ENCODE peak calls at places on chromosomes 7 and 10, in five cellular contexts. One of them, this sample, is unnamed.
A peak's percentile ranks its signal among the peaks of the same experiment; 100 is the strongest.

GRCh38 chr10:102468683-102469082 is 17.3 kb upstream of the C10orf95 start:
- DNase-seq in fibroblast of the conjunctiva: no peak
- DNase-seq in stimulated activated CD4-positive, alpha-beta T cell treated with anti-CD3 and anti-CD28 coated beads, Interleukin-4, amount 100 ng/mL, for 1 hour: no peak
- DNase-seq in NCI-H1105: no peak
- DNase-seq in AG08395: no peak
- DNase-seq in this sample: peak; percentile 55

GRCh38 chr10:75954486-75954885 is 523.1 kb downstream of the LRMDA start:
- DNase-seq in AG08395: no peak
- DNase-seq in stimulated activated CD4-positive, alpha-beta T cell treated with anti-CD3 and anti-CD28 coated beads, Interleukin-4, amount 100 ng/mL, for 1 hour: no peak
- DNase-seq in fibroblast of the conjunctiva: no peak
- DNase-seq in NCI-H1105: no peak
- DNase-seq in this sample: no peak

GRCh38 chr10:2895616-2896196 is 171.6 kb upstream of the PFKP start:
- DNase-seq in AG08395: no peak
- DNase-seq in stimulated activated CD4-positive, alpha-beta T cell treated with anti-CD3 and anti-CD28 coated beads, Interleukin-4, amount 100 ng/mL, for 1 hour: no peak
- DNase-seq in NCI-H1105: no peak
- DNase-seq in fibroblast of the conjunctiva: no peak
- DNase-seq in this sample: no peak

GRCh38 chr10:100103581-100103980 is 21.9 kb upstream of the CPN1 start:
- DNase-seq in fibroblast of the conjunctiva: no peak
- DNase-seq in NCI-H1105: no peak
- DNase-seq in AG08395: no peak
- DNase-seq in stimulated activated CD4-positive, alpha-beta T cell treated with anti-CD3 and anti-CD28 coated beads, Interleukin-4, amount 100 ng/mL, for 1 hour: no peak
- DNase-seq in this sample: no peak

GRCh38 chr7:37635368-37635767 is 48.2 kb upstream of the GPR141 start:
- DNase-seq in stimulated activated CD4-positive, alpha-beta T cell treated with anti-CD3 and anti-CD28 coated beads, Interleukin-4, amount 100 ng/mL, for 1 hour: no peak
- DNase-seq in NCI-H1105: no peak
- DNase-seq in fibroblast of the conjunctiva: no peak
- DNase-seq in AG08395: no peak
- DNase-seq in this sample: no peak

GRCh38 chr7:333399-333776 is 43.4 kb downstream of the FOXL3 start:
- DNase-seq in NCI-H1105: no peak
- DNase-seq in stimulated activated CD4-positive, alpha-beta T cell treated with anti-CD3 and anti-CD28 coated beads, Interleukin-4, amount 100 ng/mL, for 1 hour: no peak
- DNase-seq in fibroblast of the conjunctiva: no peak
- DNase-seq in AG08395: peak; percentile 54
- DNase-seq in this sample: peak; percentile 50

GRCh38 chr7:100198266-100198665 is 20.5 kb downstream of the STAG3 start:
- DNase-seq in stimulated activated CD4-positive, alpha-beta T cell treated with anti-CD3 and anti-CD28 coated beads, Interleukin-4, amount 100 ng/mL, for 1 hour: no peak
- DNase-seq in AG08395: no peak
- DNase-seq in fibroblast of the conjunctiva: no peak
- DNase-seq in NCI-H1105: no peak
- DNase-seq in this sample: no peak

GRCh38 chr10:28280652-28281051 is 22.2 kb downstream of the MPP7 start:
- DNase-seq in stimulated activated CD4-positive, alpha-beta T cell treated with anti-CD3 and anti-CD28 coated beads, Interleukin-4, amount 100 ng/mL, for 1 hour: no peak
- DNase-seq in fibroblast of the conjunctiva: peak; percentile 5
- DNase-seq in AG08395: peak; percentile 28
- DNase-seq in NCI-H1105: no peak
- DNase-seq in this sample: peak; percentile 11

GRCh38 chr7:4279210-4279609 is 402.9 kb upstream of the FOXK1 start:
- DNase-seq in NCI-H1105: no peak
- DNase-seq in fibroblast of the conjunctiva: no peak
- DNase-seq in stimulated activated CD4-positive, alpha-beta T cell treated with anti-CD3 and anti-CD28 coated beads, Interleukin-4, amount 100 ng/mL, for 1 hour: no peak
- DNase-seq in AG08395: no peak
- DNase-seq in this sample: no peak

GRCh38 chr7:1974714-1975113 is 258.0 kb downstream of the MAD1L1 start:
- DNase-seq in fibroblast of the conjunctiva: no peak
- DNase-seq in NCI-H1105: no peak
- DNase-seq in AG08395: no peak
- DNase-seq in stimulated activated CD4-positive, alpha-beta T cell treated with anti-CD3 and anti-CD28 coated beads, Interleukin-4, amount 100 ng/mL, for 1 hour: no peak
- DNase-seq in this sample: no peak

GRCh38 chr10:98589007-98589406 is 142.3 kb upstream of the HPS1 start:
- DNase-seq in stimulated activated CD4-positive, alpha-beta T cell treated with anti-CD3 and anti-CD28 coated beads, Interleukin-4, amount 100 ng/mL, for 1 hour: no peak
- DNase-seq in fibroblast of the conjunctiva: no peak
- DNase-seq in AG08395: no peak
- DNase-seq in NCI-H1105: no peak
- DNase-seq in this sample: peak; percentile 29

GRCh38 chr10:9681655-9682054 is 1336.0 kb upstream of the CELF2 start:
- DNase-seq in NCI-H1105: no peak
- DNase-seq in AG08395: no peak
- DNase-seq in stimulated activated CD4-positive, alpha-beta T cell treated with anti-CD3 and anti-CD28 coated beads, Interleukin-4, amount 100 ng/mL, for 1 hour: no peak
- DNase-seq in fibroblast of the conjunctiva: no peak
- DNase-seq in this sample: no peak

GRCh38 chr10:63348210-63348850 is 117.4 kb downstream of the JMJD1C start:
- DNase-seq in NCI-H1105: no peak
- DNase-seq in AG08395: no peak
- DNase-seq in stimulated activated CD4-positive, alpha-beta T cell treated with anti-CD3 and anti-CD28 coated beads, Interleukin-4, amount 100 ng/mL, for 1 hour: no peak
- DNase-seq in fibroblast of the conjunctiva: no peak
- DNase-seq in this sample: peak; percentile 5

GRCh38 chr7:5421626-5422323 is 1.9 kb downstream of the TNRC18 start:
- DNase-seq in fibroblast of the conjunctiva: no peak
- DNase-seq in stimulated activated CD4-positive, alpha-beta T cell treated with anti-CD3 and anti-CD28 coated beads, Interleukin-4, amount 100 ng/mL, for 1 hour: no peak
- DNase-seq in NCI-H1105: no peak
- DNase-seq in AG08395: no peak
- DNase-seq in this sample: peak; percentile 66

GRCh38 chr7:140342732-140343514 is 55.4 kb downstream of the SLC37A3 start:
- DNase-seq in NCI-H1105: peak; percentile 25
- DNase-seq in fibroblast of the conjunctiva: peak; percentile 12
- DNase-seq in AG08395: peak; percentile 22
- DNase-seq in stimulated activated CD4-positive, alpha-beta T cell treated with anti-CD3 and anti-CD28 coated beads, Interleukin-4, amount 100 ng/mL, for 1 hour: no peak
- DNase-seq in this sample: peak; percentile 10

GRCh38 chr7:155858521-155859061 is 46.3 kb upstream of the SHH start:
- DNase-seq in stimulated activated CD4-positive, alpha-beta T cell treated with anti-CD3 and anti-CD28 coated beads, Interleukin-4, amount 100 ng/mL, for 1 hour: no peak
- DNase-seq in fibroblast of the conjunctiva: no peak
- DNase-seq in AG08395: no peak
- DNase-seq in NCI-H1105: no peak
- DNase-seq in this sample: no peak

GRCh38 chr10:59064759-59065498 is 111.5 kb upstream of the PHYHIPL start:
- DNase-seq in NCI-H1105: no peak
- DNase-seq in AG08395: no peak
- DNase-seq in stimulated activated CD4-positive, alpha-beta T cell treated with anti-CD3 and anti-CD28 coated beads, Interleukin-4, amount 100 ng/mL, for 1 hour: no peak
- DNase-seq in fibroblast of the conjunctiva: no peak
- DNase-seq in this sample: no peak

GRCh38 chr10:5449823-5450222 is 37.5 kb downstream of the NET1 start:
- DNase-seq in fibroblast of the conjunctiva: peak; percentile 69
- DNase-seq in stimulated activated CD4-positive, alpha-beta T cell treated with anti-CD3 and anti-CD28 coated beads, Interleukin-4, amount 100 ng/mL, for 1 hour: no peak
- DNase-seq in NCI-H1105: no peak
- DNase-seq in AG08395: peak; percentile 64
- DNase-seq in this sample: peak; percentile 67

GRCh38 chr7:97851725-97852124 is 20.5 kb downstream of the ASNS start:
- DNase-seq in NCI-H1105: no peak
- DNase-seq in stimulated activated CD4-positive, alpha-beta T cell treated with anti-CD3 and anti-CD28 coated beads, Interleukin-4, amount 100 ng/mL, for 1 hour: no peak
- DNase-seq in AG08395: peak; percentile 18
- DNase-seq in fibroblast of the conjunctiva: no peak
- DNase-seq in this sample: peak; percentile 26

GRCh38 chr7:27151945-27152815 is at the start of gene HOXA3:
- DNase-seq in fibroblast of the conjunctiva: no peak
- DNase-seq in NCI-H1105: peak; percentile 19
- DNase-seq in stimulated activated CD4-positive, alpha-beta T cell treated with anti-CD3 and anti-CD28 coated beads, Interleukin-4, amount 100 ng/mL, for 1 hour: no peak
- DNase-seq in AG08395: peak; percentile 75
- DNase-seq in this sample: peak; percentile 78

GRCh38 chr7:139588632-139589031 is 65.1 kb downstream of the CLEC2L start:
- DNase-seq in stimulated activated CD4-positive, alpha-beta T cell treated with anti-CD3 and anti-CD28 coated beads, Interleukin-4, amount 100 ng/mL, for 1 hour: no peak
- DNase-seq in NCI-H1105: no peak
- DNase-seq in AG08395: peak; percentile 26
- DNase-seq in fibroblast of the conjunctiva: peak; percentile 14
- DNase-seq in this sample: peak; percentile 55

GRCh38 chr7:27767374-27767773 is 27.4 kb downstream of the TAX1BP1 start:
- DNase-seq in fibroblast of the conjunctiva: no peak
- DNase-seq in NCI-H1105: no peak
- DNase-seq in AG08395: no peak
- DNase-seq in stimulated activated CD4-positive, alpha-beta T cell treated with anti-CD3 and anti-CD28 coated beads, Interleukin-4, amount 100 ng/mL, for 1 hour: no peak
- DNase-seq in this sample: peak; percentile 12

GRCh38 chr10:50417906-50418697 is 166.8 kb upstream of the ASAH2 start:
- DNase-seq in NCI-H1105: no peak
- DNase-seq in AG08395: peak; percentile 91
- DNase-seq in stimulated activated CD4-positive, alpha-beta T cell treated with anti-CD3 and anti-CD28 coated beads, Interleukin-4, amount 100 ng/mL, for 1 hour: peak; percentile 33
- DNase-seq in fibroblast of the conjunctiva: peak; percentile 84
- DNase-seq in this sample: peak; percentile 93

GRCh38 chr10:109411897-109412296 is 511.4 kb downstream of the XPNPEP1 start:
- DNase-seq in AG08395: no peak
- DNase-seq in fibroblast of the conjunctiva: no peak
- DNase-seq in NCI-H1105: no peak
- DNase-seq in stimulated activated CD4-positive, alpha-beta T cell treated with anti-CD3 and anti-CD28 coated beads, Interleukin-4, amount 100 ng/mL, for 1 hour: no peak
- DNase-seq in this sample: no peak

GRCh38 chr7:43311694-43312093 is 199.2 kb downstream of the HECW1 start:
- DNase-seq in NCI-H1105: no peak
- DNase-seq in AG08395: no peak
- DNase-seq in fibroblast of the conjunctiva: no peak
- DNase-seq in stimulated activated CD4-positive, alpha-beta T cell treated with anti-CD3 and anti-CD28 coated beads, Interleukin-4, amount 100 ng/mL, for 1 hour: no peak
- DNase-seq in this sample: no peak

GRCh38 chr7:151376218-151376902 is 33.5 kb downstream of the WDR86 start:
- DNase-seq in stimulated activated CD4-positive, alpha-beta T cell treated with anti-CD3 and anti-CD28 coated beads, Interleukin-4, amount 100 ng/mL, for 1 hour: no peak
- DNase-seq in NCI-H1105: no peak
- DNase-seq in fibroblast of the conjunctiva: no peak
- DNase-seq in AG08395: no peak
- DNase-seq in this sample: no peak

GRCh38 chr7:102933763-102934162 is 21.0 kb downstream of the LRRC17 start:
- DNase-seq in NCI-H1105: no peak
- DNase-seq in AG08395: peak; percentile 92
- DNase-seq in stimulated activated CD4-positive, alpha-beta T cell treated with anti-CD3 and anti-CD28 coated beads, Interleukin-4, amount 100 ng/mL, for 1 hour: no peak
- DNase-seq in fibroblast of the conjunctiva: peak; percentile 90
- DNase-seq in this sample: peak; percentile 91

GRCh38 chr7:157760004-157760730 is 423.4 kb downstream of the DNAJB6 start:
- DNase-seq in stimulated activated CD4-positive, alpha-beta T cell treated with anti-CD3 and anti-CD28 coated beads, Interleukin-4, amount 100 ng/mL, for 1 hour: no peak
- DNase-seq in NCI-H1105: no peak
- DNase-seq in fibroblast of the conjunctiva: no peak
- DNase-seq in AG08395: no peak
- DNase-seq in this sample: no peak

GRCh38 chr7:2730846-2731770 is 43.1 kb downstream of the AMZ1 start:
- DNase-seq in fibroblast of the conjunctiva: no peak
- DNase-seq in NCI-H1105: no peak
- DNase-seq in stimulated activated CD4-positive, alpha-beta T cell treated with anti-CD3 and anti-CD28 coated beads, Interleukin-4, amount 100 ng/mL, for 1 hour: no peak
- DNase-seq in AG08395: no peak
- DNase-seq in this sample: no peak

GRCh38 chr10:96133135-96133534 is 3.0 kb downstream of the ZNF518A start:
- DNase-seq in stimulated activated CD4-positive, alpha-beta T cell treated with anti-CD3 and anti-CD28 coated beads, Interleukin-4, amount 100 ng/mL, for 1 hour: no peak
- DNase-seq in AG08395: no peak
- DNase-seq in fibroblast of the conjunctiva: no peak
- DNase-seq in NCI-H1105: no peak
- DNase-seq in this sample: no peak